ENCODE peak calls at places on chromosome 4, in five cellular contexts. One of them, this sample, is unnamed.

GRCh38 chr4:4555916-4556315 is 14.1 kb upstream of the STX18 start:
- DNase-seq in cardiac muscle cell: no peak
- DNase-seq in mucosa of descending colon: no peak
- DNase-seq in AG10803: peak
- DNase-seq in brain microvascular endothelial cell: peak
- DNase-seq in this sample: peak

GRCh38 chr4:156889616-156890594 is 81.7 kb downstream of the PDGFC start:
- DNase-seq in brain microvascular endothelial cell: peak
- DNase-seq in AG10803: peak
- DNase-seq in mucosa of descending colon: peak
- DNase-seq in cardiac muscle cell: no peak
- DNase-seq in this sample: peak

GRCh38 chr4:37243722-37244582 is 591 bp upstream of the NWD2 start:
- DNase-seq in AG10803: no peak
- DNase-seq in cardiac muscle cell: peak
- DNase-seq in brain microvascular endothelial cell: no peak
- DNase-seq in mucosa of descending colon: peak
- DNase-seq in this sample: no peak

GRCh38 chr4:128565565-128566186 is 243.8 kb upstream of the JADE1 start:
- DNase-seq in cardiac muscle cell: peak
- DNase-seq in AG10803: peak
- DNase-seq in mucosa of descending colon: peak
- DNase-seq in brain microvascular endothelial cell: no peak
- DNase-seq in this sample: no peak

GRCh38 chr4:159455675-159456235 is 352.9 kb downstream of the RAPGEF2 start:
- DNase-seq in AG10803: peak
- DNase-seq in brain microvascular endothelial cell: peak
- DNase-seq in mucosa of descending colon: peak
- DNase-seq in cardiac muscle cell: peak
- DNase-seq in this sample: no peak

GRCh38 chr4:184167576-184167975 is 50.1 kb downstream of the ENPP6 start:
- DNase-seq in cardiac muscle cell: no peak
- DNase-seq in AG10803: no peak
- DNase-seq in mucosa of descending colon: no peak
- DNase-seq in brain microvascular endothelial cell: no peak
- DNase-seq in this sample: no peak

GRCh38 chr4:155972098-155972497 is 18.4 kb upstream of the CTSO start:
- DNase-seq in cardiac muscle cell: peak
- DNase-seq in brain microvascular endothelial cell: peak
- DNase-seq in AG10803: peak
- DNase-seq in mucosa of descending colon: no peak
- DNase-seq in this sample: no peak

GRCh38 chr4:69718376-69719293 is 41.8 kb downstream of the SULT1B1 start:
- DNase-seq in mucosa of descending colon: no peak
- DNase-seq in cardiac muscle cell: no peak
- DNase-seq in AG10803: no peak
- DNase-seq in brain microvascular endothelial cell: no peak
- DNase-seq in this sample: peak

GRCh38 chr4:41751325-41752061 is 3.0 kb upstream of the PHOX2B start:
- DNase-seq in mucosa of descending colon: no peak
- DNase-seq in AG10803: no peak
- DNase-seq in brain microvascular endothelial cell: no peak
- DNase-seq in cardiac muscle cell: no peak
- DNase-seq in this sample: no peak

GRCh38 chr4:23932186-23932585 is 42.3 kb upstream of the PPARGC1A start:
- DNase-seq in AG10803: no peak
- DNase-seq in brain microvascular endothelial cell: no peak
- DNase-seq in mucosa of descending colon: no peak
- DNase-seq in cardiac muscle cell: no peak
- DNase-seq in this sample: no peak

GRCh38 chr4:24158031-24158430 is 268.2 kb upstream of the PPARGC1A start:
- DNase-seq in AG10803: no peak
- DNase-seq in mucosa of descending colon: no peak
- DNase-seq in brain microvascular endothelial cell: no peak
- DNase-seq in cardiac muscle cell: no peak
- DNase-seq in this sample: no peak

GRCh38 chr4:186725422-186726149 is 1.9 kb upstream of the FAT1 start:
- DNase-seq in mucosa of descending colon: peak
- DNase-seq in AG10803: peak
- DNase-seq in cardiac muscle cell: peak
- DNase-seq in brain microvascular endothelial cell: peak
- DNase-seq in this sample: peak

GRCh38 chr4:118756429-118756828 is 71.2 kb downstream of the METTL14 start:
- DNase-seq in AG10803: no peak
- DNase-seq in brain microvascular endothelial cell: no peak
- DNase-seq in mucosa of descending colon: no peak
- DNase-seq in cardiac muscle cell: no peak
- DNase-seq in this sample: no peak

GRCh38 chr4:153023692-153024394 is 87.7 kb downstream of the FHDC1 start:
- DNase-seq in brain microvascular endothelial cell: no peak
- DNase-seq in cardiac muscle cell: no peak
- DNase-seq in AG10803: no peak
- DNase-seq in mucosa of descending colon: peak
- DNase-seq in this sample: no peak

GRCh38 chr4:53956454-53956853 is 108.0 kb downstream of the CHIC2 start:
- DNase-seq in cardiac muscle cell: no peak
- DNase-seq in mucosa of descending colon: no peak
- DNase-seq in AG10803: no peak
- DNase-seq in brain microvascular endothelial cell: no peak
- DNase-seq in this sample: no peak

GRCh38 chr4:95091272-95091671 is 333.5 kb downstream of the BMPR1B start:
- DNase-seq in mucosa of descending colon: no peak
- DNase-seq in cardiac muscle cell: no peak
- DNase-seq in brain microvascular endothelial cell: no peak
- DNase-seq in AG10803: peak
- DNase-seq in this sample: peak

GRCh38 chr4:16896871-16897270 is 1.6 kb downstream of the LDB2 start:
- DNase-seq in mucosa of descending colon: no peak
- DNase-seq in cardiac muscle cell: peak
- DNase-seq in brain microvascular endothelial cell: peak
- DNase-seq in AG10803: peak
- DNase-seq in this sample: no peak

GRCh38 chr4:101953949-101954348 is 163.4 kb downstream of the BANK1 start:
- DNase-seq in AG10803: peak
- DNase-seq in mucosa of descending colon: no peak
- DNase-seq in brain microvascular endothelial cell: peak
- DNase-seq in cardiac muscle cell: peak
- DNase-seq in this sample: peak

GRCh38 chr4:183638436-183638835 is 20.5 kb downstream of the RWDD4 start:
- DNase-seq in brain microvascular endothelial cell: no peak
- DNase-seq in cardiac muscle cell: no peak
- DNase-seq in mucosa of descending colon: no peak
- DNase-seq in AG10803: peak
- DNase-seq in this sample: no peak

DNA sequence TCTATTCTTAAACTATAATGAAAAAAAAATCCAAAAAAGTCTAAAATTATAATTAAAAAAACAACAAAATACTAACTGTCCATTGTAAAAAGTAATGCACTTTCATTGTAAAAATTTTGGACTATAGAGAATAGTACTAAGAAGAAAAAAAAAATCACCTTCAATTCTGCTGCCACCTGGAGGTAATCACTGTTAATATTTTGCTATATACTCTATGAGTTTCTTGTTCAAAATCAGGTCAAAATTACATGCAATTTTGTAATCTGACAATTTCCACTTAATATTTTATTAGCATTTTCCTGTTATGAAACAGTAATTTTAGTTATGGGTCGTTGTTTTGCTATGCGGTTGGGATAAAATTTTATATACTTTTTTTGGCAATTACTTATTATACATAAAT is 62.0 kb downstream of the HTT start:
- DNase-seq in AG10803: no peak
- DNase-seq in cardiac muscle cell: no peak
- DNase-seq in mucosa of descending colon: no peak
- DNase-seq in brain microvascular endothelial cell: no peak
- DNase-seq in this sample: peak
- TF ChIP-seq CTCF in AG10803: peak
- TF ChIP-seq CTCF in cardiac muscle cell: peak
- TF ChIP-seq CTCF in mucosa of descending colon: no peak
- TF ChIP-seq CTCF in brain microvascular endothelial cell: no peak
- TF ChIP-seq CTCF in this sample: no peak

GRCh38 chr4:168995537-168996295 is 14.3 kb downstream of the CBR4 start:
- DNase-seq in brain microvascular endothelial cell: no peak
- DNase-seq in cardiac muscle cell: no peak
- DNase-seq in AG10803: peak
- DNase-seq in mucosa of descending colon: peak
- DNase-seq in this sample: no peak
- H3K4me3 ChIP-seq in brain microvascular endothelial cell: no peak
- H3K4me3 ChIP-seq in cardiac muscle cell: no peak
- H3K4me3 ChIP-seq in AG10803: no peak
- H3K4me3 ChIP-seq in mucosa of descending colon: no peak
- H3K4me3 ChIP-seq in this sample: no peak

GRCh38 chr4:114417214-114417613 is 181.4 kb upstream of the UGT8 start:
- DNase-seq in AG10803: no peak
- DNase-seq in brain microvascular endothelial cell: no peak
- DNase-seq in cardiac muscle cell: no peak
- DNase-seq in mucosa of descending colon: no peak
- DNase-seq in this sample: peak
- TF ChIP-seq CTCF in AG10803: no peak
- TF ChIP-seq CTCF in brain microvascular endothelial cell: peak
- TF ChIP-seq CTCF in cardiac muscle cell: no peak
- TF ChIP-seq CTCF in mucosa of descending colon: no peak
- TF ChIP-seq CTCF in this sample: peak

GRCh38 chr4:26619784-26620183 is 35.9 kb downstream of the TBC1D19 start:
- DNase-seq in AG10803: peak
- DNase-seq in cardiac muscle cell: no peak
- DNase-seq in brain microvascular endothelial cell: no peak
- DNase-seq in mucosa of descending colon: no peak
- DNase-seq in this sample: no peak
- H3K4me3 ChIP-seq in AG10803: no peak
- H3K4me3 ChIP-seq in cardiac muscle cell: no peak
- H3K4me3 ChIP-seq in brain microvascular endothelial cell: no peak
- H3K4me3 ChIP-seq in mucosa of descending colon: no peak
- H3K4me3 ChIP-seq in this sample: no peak

GRCh38 chr4:138802499-138802898 is 213.1 kb upstream of the NOCT start:
- DNase-seq in AG10803: no peak
- DNase-seq in mucosa of descending colon: no peak
- DNase-seq in brain microvascular endothelial cell: no peak
- DNase-seq in cardiac muscle cell: no peak
- DNase-seq in this sample: no peak
- TF ChIP-seq CTCF in AG10803: no peak
- TF ChIP-seq CTCF in mucosa of descending colon: no peak
- TF ChIP-seq CTCF in brain microvascular endothelial cell: no peak
- TF ChIP-seq CTCF in cardiac muscle cell: no peak
- TF ChIP-seq CTCF in this sample: no peak